ENCODE peak calls at places on chromosome 6, in ten cellular contexts. A is tibial nerve, P is mucosa of descending colon, H is choroid plexus epithelial cell, G is K562, Y is psoas muscle, V is foreskin fibroblast, C is left ventricle myocardium inferior, O is OCI-LY7, Z is kidney epithelial cell. T is an unnamed sample.
A peak's percentile ranks its signal among the peaks of the same experiment; 100 is the strongest.

GRCh38 chr6:13486679-13487121 is 700 bp downstream of the GFOD1 start:
- DNase-seq in A (peak; percentile 14), P (peak; percentile 74), H (peak; percentile 74), G (peak; percentile 60), Y (peak; percentile 73), V (peak; percentile 85), C (peak; percentile 62), O (peak; percentile 80), Z (no peak), T (no peak)

GRCh38 chr6:140101367-140101766 is 726.9 kb upstream of the CITED2 start:
- DNase-seq in A (no peak), P (no peak), H (no peak), G (no peak), Y (no peak), V (peak; percentile 29), C (no peak), O (no peak), Z (no peak), T (no peak)

GRCh38 chr6:110214338-110214737 is 34.1 kb downstream of the CDC40 start:
- DNase-seq in A (no peak), P (no peak), H (peak; percentile 5), G (no peak), Y (no peak), V (no peak), C (no peak), O (no peak), Z (peak; percentile 19), T (no peak)

GRCh38 chr6:11288065-11288464 is 55.6 kb upstream of the NEDD9 start:
- DNase-seq in A (no peak), P (peak; percentile 85), H (peak; percentile 45), G (no peak), Y (no peak), V (no peak), C (no peak), O (no peak), Z (no peak), T (no peak)

GRCh38 chr6:41170547-41171160 is 7.7 kb upstream of the TREM2 start:
- DNase-seq in A (no peak), P (no peak), H (no peak), G (no peak), Y (no peak), V (no peak), C (no peak), O (no peak), Z (no peak), T (no peak)

GRCh38 chr6:101397199-101397598 is 3.7 kb downstream of the GRIK2 start:
- DNase-seq in A (no peak), P (no peak), H (peak; percentile 58), G (peak; percentile 15), Y (no peak), V (peak; percentile 8), C (no peak), O (peak; percentile 2), Z (no peak), T (no peak)

GRCh38 chr6:36187446-36187845 is 9.1 kb upstream of the BRPF3 start:
- DNase-seq in A (no peak), P (no peak), H (no peak), G (no peak), Y (no peak), V (no peak), C (no peak), O (no peak), Z (no peak), T (no peak)

GRCh38 chr6:134272365-134272764 is 45.5 kb downstream of the SGK1 start:
- DNase-seq in A (no peak), P (no peak), H (no peak), G (no peak), Y (no peak), V (no peak), C (no peak), O (no peak), Z (no peak), T (no peak)

GRCh38 chr6:7235712-7236311 is 77.2 kb downstream of the SSR1 start:
- DNase-seq in A (no peak), P (no peak), H (no peak), G (no peak), Y (no peak), V (no peak), C (no peak), O (no peak), Z (no peak), T (no peak)

GRCh38 chr6:7237653-7238190 is 75.3 kb downstream of the SSR1 start:
- DNase-seq in A (no peak), P (no peak), H (peak; percentile 36), G (no peak), Y (no peak), V (peak; percentile 45), C (no peak), O (no peak), Z (no peak), T (no peak)

GRCh38 chr6:7238526-7238899 is 74.5 kb downstream of the SSR1 start:
- DNase-seq in A (no peak), P (no peak), H (no peak), G (no peak), Y (no peak), V (no peak), C (no peak), O (no peak), Z (no peak), T (no peak)

GRCh38 chr6:7234547-7234946 is 78.5 kb downstream of the SSR1 start:
- DNase-seq in A (no peak), P (no peak), H (no peak), G (no peak), Y (no peak), V (no peak), C (no peak), O (no peak), Z (no peak), T (no peak)

DNA sequence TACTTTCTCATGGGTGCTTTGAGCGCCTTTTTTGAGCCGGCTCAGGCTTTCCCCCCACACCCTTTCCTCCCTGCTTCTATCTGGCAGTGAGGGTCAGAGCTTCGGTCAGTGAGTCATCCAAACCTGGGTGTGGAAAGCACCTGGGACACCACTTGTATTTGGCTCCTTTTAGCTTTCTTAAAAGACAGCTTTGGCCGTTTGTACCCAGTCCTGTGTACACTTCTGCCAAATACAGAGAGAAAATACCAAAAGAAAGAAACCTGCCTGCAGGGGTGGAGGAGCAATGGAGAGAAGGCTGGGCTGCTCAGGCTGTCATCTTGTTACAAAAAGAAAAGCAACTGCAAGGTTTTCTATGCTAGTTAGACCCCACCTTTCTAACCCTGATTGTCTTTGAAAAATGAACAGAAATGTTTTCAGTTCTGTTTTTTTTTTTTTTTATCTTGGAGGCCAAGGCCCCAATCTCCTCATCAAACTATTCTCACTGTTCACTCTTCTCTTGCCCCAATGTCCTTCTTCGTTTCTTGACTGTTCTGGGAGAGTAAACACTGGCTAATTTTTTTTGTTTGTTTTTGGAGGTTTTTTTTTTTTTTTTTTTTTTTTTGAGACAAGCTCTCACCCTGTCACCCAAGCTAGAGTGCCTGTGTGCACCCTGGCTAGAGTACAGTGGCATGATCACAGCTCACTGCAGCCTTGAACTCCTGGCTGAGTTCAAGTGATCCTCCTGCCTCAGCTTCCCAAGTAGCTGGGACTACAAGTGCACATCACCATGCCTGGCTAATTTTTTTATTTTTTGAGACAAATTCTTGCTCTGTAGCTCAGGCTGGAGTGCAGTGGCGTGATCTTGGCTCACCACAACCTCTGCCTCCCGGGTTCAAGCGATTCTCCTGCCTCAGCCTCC is 76.4 kb downstream of the SSR1 start:
- DNase-seq in A (no peak), P (no peak), H (no peak), G (peak; percentile 66), Y (no peak), V (no peak), C (no peak), O (peak; percentile 19), Z (no peak), T (no peak)
- H3K4me3 ChIP-seq in A (no peak overlapping the region), P (no peak overlapping the region), H (no peak overlapping the region), G (no peak overlapping the region), Y (no peak overlapping the region), V (no peak overlapping the region), C (no peak overlapping the region), O (no peak overlapping the region), Z (no peak overlapping the region), T (no peak overlapping the region)

GRCh38 chr6:157525292-157525889 is 144.4 kb downstream of the ZDHHC14 start:
- DNase-seq in A (no peak), P (no peak), H (no peak), G (no peak), Y (no peak), V (no peak), C (no peak), O (no peak), Z (no peak), T (no peak)

GRCh38 chr6:157528931-157529653 is 148.1 kb downstream of the ZDHHC14 start:
- DNase-seq in A (peak; percentile 40), P (no peak), H (peak; percentile 66), G (no peak), Y (peak; percentile 63), V (no peak), C (no peak), O (no peak), Z (peak; percentile 66), T (no peak)

GRCh38 chr6:157529654-157530039 is 148.7 kb downstream of the ZDHHC14 start:
- DNase-seq in A (no peak), P (no peak), H (no peak), G (no peak), Y (no peak), V (no peak), C (no peak), O (no peak), Z (no peak), T (no peak)

GRCh38 chr6:157525918-157526425 is 145.0 kb downstream of the ZDHHC14 start:
- DNase-seq in A (no peak), P (no peak), H (no peak), G (no peak), Y (no peak), V (no peak), C (no peak), O (no peak), Z (no peak), T (no peak)

GRCh38 chr6:157527471-157527907 is 146.5 kb downstream of the ZDHHC14 start:
- DNase-seq in A (no peak), P (no peak), H (peak; percentile 97), G (no peak), Y (no peak), V (peak; percentile 33), C (no peak), O (peak; percentile 14), Z (no peak), T (no peak)
- TF ChIP-seq CTCF in A (no peak), P (no peak), H (peak; percentile 45), G (peak; percentile 33), Y (no peak), V (no peak), C (no peak), O (no peak), Z (no peak), T (no peak)

GRCh38 chr6:157261606-157262005 is 61.7 kb downstream of the TMEM242 start:
- DNase-seq in A (no peak), P (peak; percentile 3), H (no peak), G (no peak), Y (no peak), V (no peak), C (no peak), O (no peak), Z (no peak), T (no peak)

GRCh38 chr6:157260735-157261134 is 62.6 kb downstream of the TMEM242 start:
- DNase-seq in A (no peak), P (peak; percentile 11), H (no peak), G (no peak), Y (no peak), V (no peak), C (no peak), O (no peak), Z (no peak), T (no peak)

GRCh38 chr6:157259443-157259842 is 63.9 kb downstream of the TMEM242 start:
- DNase-seq in A (no peak), P (peak; percentile 1), H (no peak), G (no peak), Y (no peak), V (no peak), C (no peak), O (no peak), Z (no peak), T (no peak)

GRCh38 chr6:157255079-157255478 is 68.2 kb downstream of the TMEM242 start:
- DNase-seq in A (no peak), P (peak; percentile 15), H (no peak), G (no peak), Y (no peak), V (no peak), C (no peak), O (no peak), Z (no peak), T (no peak)

GRCh38 chr6:157258878-157259277 is 64.4 kb downstream of the TMEM242 start:
- DNase-seq in A (no peak), P (peak; percentile 28), H (no peak), G (no peak), Y (no peak), V (no peak), C (no peak), O (no peak), Z (no peak), T (no peak)
- H3K4me3 ChIP-seq in A (no peak overlapping the region), P (no peak overlapping the region), H (no peak overlapping the region), G (no peak overlapping the region), Y (no peak overlapping the region), V (no peak overlapping the region), C (no peak overlapping the region), O (no peak overlapping the region), Z (no peak overlapping the region), T (no peak overlapping the region)

DNA sequence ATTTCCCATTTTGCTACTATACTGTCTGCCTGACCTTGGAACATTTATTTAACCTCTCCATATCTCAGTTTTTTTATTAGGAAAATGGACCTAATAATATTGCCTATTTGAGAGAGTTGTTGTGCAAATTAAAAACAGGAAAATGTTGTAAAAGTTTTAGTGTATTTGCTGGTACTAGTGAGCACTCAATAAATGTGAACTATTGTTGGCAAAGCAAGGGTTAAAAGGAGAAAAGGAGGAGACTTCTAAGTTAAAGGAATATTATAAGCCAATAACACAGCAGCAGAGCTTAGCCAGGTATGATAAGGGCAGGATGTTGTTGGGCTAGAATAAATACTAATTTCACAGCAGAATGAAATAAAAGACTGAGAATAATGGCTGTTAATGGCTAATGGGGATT is 211.9 kb upstream of the FUT9 start:
- DNase-seq in A (no peak), P (no peak), H (no peak), G (no peak), Y (no peak), V (no peak), C (no peak), O (no peak), Z (no peak), T (no peak)
- TF ChIP-seq CTCF in A (no peak), P (no peak), H (no peak), G (no peak), Y (no peak), V (no peak), C (no peak), O (no peak), Z (no peak), T (no peak)

T was measured in HFF-Myc.